ENCODE peak calls at places on chromosomes 5 and 9, in seven cellular contexts. F is hepatocyte, O is GM23248, D is PC-3, B is OCI-LY7, W is HCT116, X is MM.1S. M is an unnamed sample.

GRCh38 chr5:131525805-131526204 is 109.2 kb downstream of the RAPGEF6 start:
- DNase-seq in D (no peak), W (no peak), O (peak), F (no peak), B (no peak), X (no peak), M (no peak)

GRCh38 chr5:124623265-124623664 is 123.2 kb downstream of the ZNF608 start:
- DNase-seq in B (no peak), W (no peak), F (no peak), D (no peak), O (no peak), X (no peak), M (no peak)

GRCh38 chr9:105993051-105993854 is 298.9 kb downstream of the TMEM38B start:
- DNase-seq in X (no peak), B (no peak), O (no peak), W (no peak), D (no peak), F (no peak), M (no peak)

GRCh38 chr5:90161399-90161798 is 248.2 kb downstream of the CETN3 start:
- DNase-seq in F (peak), B (peak), O (peak), W (peak), D (peak), X (no peak), M (peak)

GRCh38 chr5:80655231-80655784 is 525 bp upstream of the DHFR start:
- DNase-seq in W (no peak), O (peak), D (peak), X (peak), F (no peak), B (peak), M (no peak)

GRCh38 chr5:86951761-86952160 is 315.9 kb upstream of the RASA1 start:
- DNase-seq in D (no peak), B (no peak), O (no peak), F (no peak), W (no peak), X (no peak), M (peak)

GRCh38 chr9:928363-929042 is 48.0 kb upstream of the DMRT3 start:
- DNase-seq in W (peak), B (peak), D (peak), X (peak), O (peak), F (peak), M (peak)

GRCh38 chr9:89407070-89407469 is 88.8 kb downstream of the SECISBP2 start:
- DNase-seq in D (no peak), X (no peak), O (no peak), B (no peak), F (no peak), W (no peak), M (no peak)

GRCh38 chr9:136792321-136793062 is 1.3 kb downstream of the TMEM141 start:
- DNase-seq in F (no peak), X (no peak), W (no peak), B (no peak), D (no peak), O (no peak), M (no peak)

GRCh38 chr9:124257865-124258764 is at the start of gene NEK6:
- DNase-seq in O (peak), X (peak), F (peak), D (peak), B (peak), W (no peak), M (peak)

GRCh38 chr5:75192804-75193203 is 43.9 kb downstream of the ANKRD31 start:
- DNase-seq in B (no peak), O (no peak), F (no peak), W (no peak), D (no peak), X (no peak), M (peak)

GRCh38 chr9:133742251-133742650 is 4.1 kb upstream of the SARDH start:
- DNase-seq in W (no peak), X (no peak), O (no peak), F (no peak), B (no peak), D (no peak), M (no peak)

GRCh38 chr9:77588319-77588937 is 59.7 kb downstream of the GNA14 start:
- DNase-seq in F (peak), B (no peak), O (peak), X (no peak), D (peak), W (no peak), M (peak)

GRCh38 chr9:81529556-81530193 is 159.7 kb downstream of the TLE1 start:
- DNase-seq in W (peak), O (peak), D (peak), B (no peak), F (peak), X (no peak), M (no peak)

GRCh38 chr9:37820142-37820541 is 19.5 kb downstream of the DCAF10 start:
- DNase-seq in B (no peak), X (peak), W (no peak), O (no peak), D (no peak), F (no peak), M (no peak)

GRCh38 chr5:132962429-132962928 is 955 bp downstream of the AFF4 start:
- DNase-seq in B (peak), X (peak), W (peak), F (peak), O (peak), D (peak), M (peak)

GRCh38 chr9:35481347-35481975 is 8.4 kb upstream of the RUSC2 start:
- DNase-seq in D (peak), W (peak), B (peak), F (peak), O (peak), X (peak), M (peak)

GRCh38 chr5:2335727-2336515 is 415.6 kb downstream of the IRX2 start:
- DNase-seq in F (no peak), W (no peak), X (no peak), D (no peak), O (no peak), B (no peak), M (no peak)

GRCh38 chr5:175709276-175709781 is 51.5 kb downstream of the HRH2 start:
- DNase-seq in X (peak), W (no peak), F (no peak), O (no peak), D (no peak), B (peak), M (no peak)

GRCh38 chr9:94086468-94086867 is 2.2 kb downstream of the PTPDC1 start:
- DNase-seq in F (no peak), D (peak), O (peak), W (peak), X (no peak), B (no peak), M (no peak)

GRCh38 chr9:122808141-122808540 is 8.2 kb downstream of the OR1K1 start:
- DNase-seq in D (no peak), X (no peak), O (no peak), W (no peak), B (no peak), F (no peak), M (no peak)

GRCh38 chr5:147101654-147102053 is 133.2 kb upstream of the STK32A start:
- DNase-seq in D (no peak), X (no peak), O (peak), W (no peak), F (no peak), B (no peak), M (no peak)

GRCh38 chr5:91179018-91179417 is 204.1 kb downstream of the ARRDC3 start:
- DNase-seq in F (no peak), X (no peak), B (no peak), D (no peak), W (no peak), O (peak), M (no peak)

GRCh38 chr9:93093081-93093448 is 3.0 kb upstream of the CARD19 start:
- DNase-seq in O (no peak), D (no peak), B (no peak), F (peak), W (no peak), X (no peak), M (peak)

GRCh38 chr5:86679529-86679928 is 61.8 kb downstream of the COX7C start:
- DNase-seq in O (peak), X (peak), W (peak), F (peak), B (peak), D (peak), M (peak)

GRCh38 chr5:113232246-113232645 is 202.5 kb downstream of the TSSK1B start:
- DNase-seq in O (peak), B (no peak), D (peak), F (no peak), W (no peak), X (no peak), M (no peak)

GRCh38 chr9:34684816-34685215 is 6.3 kb downstream of the CCL19 start:
- DNase-seq in F (no peak), B (no peak), W (no peak), D (no peak), O (no peak), X (no peak), M (no peak)

GRCh38 chr9:114798793-114799427 is 6.9 kb downstream of the TNFSF15 start:
- DNase-seq in F (no peak), X (no peak), B (no peak), O (no peak), D (no peak), W (no peak), M (no peak)

GRCh38 chr5:148542812-148543211 is 111.5 kb downstream of the HTR4 start:
- DNase-seq in D (no peak), W (no peak), F (no peak), O (peak), B (no peak), X (no peak), M (no peak)

GRCh38 chr5:154221371-154221896 is 30.9 kb downstream of the GALNT10 start:
- DNase-seq in B (no peak), W (peak), F (peak), O (peak), X (peak), D (peak), M (peak)

GRCh38 chr5:52759381-52759780 is 28.3 kb upstream of the ITGA1 start:
- DNase-seq in O (peak), W (no peak), X (no peak), D (no peak), F (no peak), B (no peak), M (no peak)

GRCh38 chr5:67983251-67983941 is 232.2 kb upstream of the PIK3R1 start:
- DNase-seq in O (peak), B (no peak), F (peak), X (no peak), W (peak), D (peak), M (no peak)

GRCh38 chr5:35600591-35600990 is 17.1 kb upstream of the SPEF2 start:
- DNase-seq in B (no peak), O (no peak), X (no peak), W (no peak), D (no peak), F (no peak), M (no peak)

GRCh38 chr5:120432861-120433260 is 31.2 kb upstream of the PRR16 start:
- DNase-seq in X (no peak), D (no peak), B (no peak), F (no peak), O (no peak), W (no peak), M (no peak)

GRCh38 chr5:27308151-27308550 is 269.8 kb upstream of the CDH9 start:
- DNase-seq in D (peak), W (no peak), X (no peak), B (no peak), F (no peak), O (peak), M (no peak)

GRCh38 chr9:20441704-20442423 is 180.4 kb downstream of the MLLT3 start:
- DNase-seq in F (no peak), W (no peak), B (no peak), O (no peak), X (peak), D (no peak), M (no peak)

GRCh38 chr5:126523818-126524522 is 71.0 kb downstream of the ALDH7A1 start:
- DNase-seq in W (no peak), X (no peak), O (no peak), F (no peak), B (no peak), D (no peak), M (no peak)

GRCh38 chr9:1460143-1460769 is 410.1 kb downstream of the DMRT2 start:
- DNase-seq in W (no peak), F (no peak), X (peak), O (peak), D (peak), B (peak), M (no peak)

GRCh38 chr5:41071975-41072374 is 833 bp upstream of the MROH2B start:
- DNase-seq in F (no peak), W (no peak), O (peak), B (no peak), X (no peak), D (peak), M (no peak)

DNA sequence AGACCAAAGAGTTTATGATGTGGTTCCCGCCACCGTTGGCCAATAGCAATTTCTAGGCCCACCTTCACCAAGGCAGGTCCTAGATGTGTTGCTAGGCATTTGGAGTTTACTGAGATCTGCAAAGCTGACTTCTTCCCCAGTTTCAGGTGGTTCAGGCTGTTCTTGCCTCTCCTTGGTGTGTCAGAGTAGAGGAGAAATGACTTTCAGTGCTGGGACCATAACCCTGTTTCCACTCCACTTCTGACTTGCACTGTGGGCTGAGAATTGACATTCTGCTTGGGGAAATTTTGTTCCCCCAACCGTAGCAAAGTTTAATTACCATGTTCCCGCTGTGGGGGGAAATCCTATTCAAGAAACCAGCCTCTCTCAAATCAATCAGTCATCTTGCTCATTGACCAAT is 128.0 kb upstream of the GABRP start:
- DNase-seq in O (no peak), B (no peak), W (no peak), D (no peak), F (no peak), X (no peak), M (no peak)
- TF ChIP-seq EZH2phosphoT487 in O (no peak), B (no peak), W (no peak), D (no peak), F (no peak), X (no peak), M (no peak)

GRCh38 chr5:88881566-88881965 is 1.4 kb downstream of the MEF2C start:
- DNase-seq in F (no peak), O (peak), W (no peak), B (peak), D (peak), X (peak), M (no peak)
- TF ChIP-seq EZH2phosphoT487 in F (no peak), O (no peak), W (no peak), B (no peak), D (no peak), X (no peak), M (no peak)

GRCh38 chr9:118316831-118317230 is 612.6 kb downstream of the TLR4 start:
- DNase-seq in O (no peak), B (no peak), F (no peak), D (no peak), W (no peak), X (no peak), M (no peak)
- TF ChIP-seq EZH2phosphoT487 in O (no peak), B (no peak), F (no peak), D (no peak), W (no peak), X (no peak), M (no peak)

GRCh38 chr9:2700398-2700797 is 16.9 kb upstream of the KCNV2 start:
- DNase-seq in O (no peak), X (no peak), D (no peak), B (no peak), W (no peak), F (no peak), M (no peak)
- TF ChIP-seq EZH2phosphoT487 in O (no peak), X (no peak), D (no peak), B (no peak), W (no peak), F (no peak), M (no peak)

GRCh38 chr5:158686240-158686639 is 413.5 kb downstream of the EBF1 start:
- DNase-seq in F (no peak), X (no peak), W (no peak), B (no peak), O (no peak), D (no peak), M (no peak)
- TF ChIP-seq EZH2phosphoT487 in F (no peak), X (no peak), W (no peak), B (no peak), O (no peak), D (no peak), M (no peak)

GRCh38 chr5:174553556-174553955 is 170.8 kb upstream of the MSX2 start:
- DNase-seq in F (no peak), B (no peak), O (no peak), W (no peak), X (no peak), D (no peak), M (no peak)
- TF ChIP-seq EZH2phosphoT487 in F (no peak), B (no peak), O (no peak), W (no peak), X (no peak), D (no peak), M (no peak)

M was measured in neural progenitor cell.